ENCODE peak calls at places on chromosome 14, in six cellular contexts. One of them, this sample, is unnamed.

GRCh38 chr14:93984987-93985410 is 8.6 kb upstream of the ASB2 start:
- DNase-seq in left ventricle myocardium inferior: peak; percentile 53
- DNase-seq in NCI-H1417: no peak
- DNase-seq in stimulated activated CD4-positive, alpha-beta T cell treated with anti-CD3 and anti-CD28 coated beads, Interleukin-4, amount 100 ng/mL, for 1 hour: no peak
- DNase-seq in endothelial cell: peak; percentile 49
- DNase-seq in amygdala: no peak
- DNase-seq in this sample: no peak

GRCh38 chr14:75322746-75323145 is 44.1 kb downstream of the FOS start:
- DNase-seq in left ventricle myocardium inferior: no peak
- DNase-seq in NCI-H1417: no peak
- DNase-seq in stimulated activated CD4-positive, alpha-beta T cell treated with anti-CD3 and anti-CD28 coated beads, Interleukin-4, amount 100 ng/mL, for 1 hour: no peak
- DNase-seq in endothelial cell: no peak
- DNase-seq in amygdala: no peak
- DNase-seq in this sample: no peak

GRCh38 chr14:89549381-89550102 is 132.5 kb upstream of the FOXN3 start:
- DNase-seq in left ventricle myocardium inferior: no peak
- DNase-seq in NCI-H1417: no peak
- DNase-seq in stimulated activated CD4-positive, alpha-beta T cell treated with anti-CD3 and anti-CD28 coated beads, Interleukin-4, amount 100 ng/mL, for 1 hour: no peak
- DNase-seq in endothelial cell: no peak
- DNase-seq in amygdala: no peak
- DNase-seq in this sample: no peak

GRCh38 chr14:29442720-29443119 is 484.9 kb downstream of the PRKD1 start:
- DNase-seq in left ventricle myocardium inferior: no peak
- DNase-seq in NCI-H1417: no peak
- DNase-seq in stimulated activated CD4-positive, alpha-beta T cell treated with anti-CD3 and anti-CD28 coated beads, Interleukin-4, amount 100 ng/mL, for 1 hour: no peak
- DNase-seq in endothelial cell: no peak
- DNase-seq in amygdala: no peak
- DNase-seq in this sample: no peak

GRCh38 chr14:38125484-38125912 is 82.2 kb upstream of the SSTR1 start:
- DNase-seq in left ventricle myocardium inferior: no peak
- DNase-seq in NCI-H1417: peak; percentile 88
- DNase-seq in stimulated activated CD4-positive, alpha-beta T cell treated with anti-CD3 and anti-CD28 coated beads, Interleukin-4, amount 100 ng/mL, for 1 hour: no peak
- DNase-seq in endothelial cell: no peak
- DNase-seq in amygdala: no peak
- DNase-seq in this sample: no peak

GRCh38 chr14:69149461-69150244 is 3.3 kb downstream of the DCAF5 start:
- DNase-seq in left ventricle myocardium inferior: no peak
- DNase-seq in NCI-H1417: no peak
- DNase-seq in stimulated activated CD4-positive, alpha-beta T cell treated with anti-CD3 and anti-CD28 coated beads, Interleukin-4, amount 100 ng/mL, for 1 hour: no peak
- DNase-seq in endothelial cell: no peak
- DNase-seq in amygdala: no peak
- DNase-seq in this sample: no peak

GRCh38 chr14:93490001-93490400 is 59.3 kb downstream of the UNC79 start:
- DNase-seq in left ventricle myocardium inferior: no peak
- DNase-seq in NCI-H1417: no peak
- DNase-seq in stimulated activated CD4-positive, alpha-beta T cell treated with anti-CD3 and anti-CD28 coated beads, Interleukin-4, amount 100 ng/mL, for 1 hour: no peak
- DNase-seq in endothelial cell: no peak
- DNase-seq in amygdala: no peak
- DNase-seq in this sample: no peak

GRCh38 chr14:64569108-64570045 is 19.6 kb downstream of the PPP1R36 start:
- DNase-seq in left ventricle myocardium inferior: peak; percentile 58
- DNase-seq in NCI-H1417: no peak
- DNase-seq in stimulated activated CD4-positive, alpha-beta T cell treated with anti-CD3 and anti-CD28 coated beads, Interleukin-4, amount 100 ng/mL, for 1 hour: no peak
- DNase-seq in endothelial cell: no peak
- DNase-seq in amygdala: peak; percentile 33
- DNase-seq in this sample: no peak

This sample was measured in activated effector memory CD4-positive, alpha-beta T cell treated with anti-CD3 and anti-CD28 coated beads, Interleukin-2, amount 50 U/mL, for 16 hours.